ENCODE peak calls at places on chromosomes 13 and 19, in five cellular contexts. E is SK-N-SH, C is left lung, H is uterus, O is upper lobe of right lung. Y is an unnamed sample. For H3K4me1, the result is how much of the 10 kb centered on the place peaks cover.

GRCh38 chr19:11378319-11379189 is 4.1 kb downstream of the SWSAP1 start:
- DNase-seq in E (peak), C (peak), H (no peak), O (no peak), Y (peak)

GRCh38 chr13:105070452-105070851 is 1465.0 kb downstream of the EFNB2 start:
- DNase-seq in E (no peak), C (no peak), H (no peak), O (no peak), Y (no peak)

GRCh38 chr13:112733112-112733511 is 43.3 kb downstream of the ATP11A start:
- DNase-seq in E (peak), C (no peak), H (no peak), O (no peak), Y (no peak)

GRCh38 chr13:99323488-99323887 is 16.3 kb upstream of the GPR183 start:
- DNase-seq in E (no peak), C (no peak), H (no peak), O (no peak), Y (no peak)

GRCh38 chr19:42191855-42192254 is 25.6 kb downstream of the DEDD2 start:
- DNase-seq in E (no peak), C (no peak), H (no peak), O (no peak), Y (no peak)

GRCh38 chr13:27339299-27339698 is 68.7 kb downstream of the RASL11A start:
- DNase-seq in E (peak), C (no peak), H (no peak), O (no peak), Y (peak)

GRCh38 chr13:55359067-55359466 is 1781.7 kb upstream of the PRR20A start:
- DNase-seq in E (no peak), C (no peak), H (no peak), O (no peak), Y (no peak)

GRCh38 chr19:16801599-16801998 is 27.6 kb upstream of the SIN3B start:
- DNase-seq in E (no peak), C (no peak), H (peak), O (no peak), Y (no peak)

GRCh38 chr13:85828094-85828684 is 29.0 kb upstream of the SLITRK6 start:
- DNase-seq in E (peak), C (no peak), H (no peak), O (no peak), Y (no peak)

GRCh38 chr19:2827840-2828489 is 8.3 kb downstream of the ZNF554 start:
- DNase-seq in E (no peak), C (no peak), H (no peak), O (no peak), Y (no peak)

DNA sequence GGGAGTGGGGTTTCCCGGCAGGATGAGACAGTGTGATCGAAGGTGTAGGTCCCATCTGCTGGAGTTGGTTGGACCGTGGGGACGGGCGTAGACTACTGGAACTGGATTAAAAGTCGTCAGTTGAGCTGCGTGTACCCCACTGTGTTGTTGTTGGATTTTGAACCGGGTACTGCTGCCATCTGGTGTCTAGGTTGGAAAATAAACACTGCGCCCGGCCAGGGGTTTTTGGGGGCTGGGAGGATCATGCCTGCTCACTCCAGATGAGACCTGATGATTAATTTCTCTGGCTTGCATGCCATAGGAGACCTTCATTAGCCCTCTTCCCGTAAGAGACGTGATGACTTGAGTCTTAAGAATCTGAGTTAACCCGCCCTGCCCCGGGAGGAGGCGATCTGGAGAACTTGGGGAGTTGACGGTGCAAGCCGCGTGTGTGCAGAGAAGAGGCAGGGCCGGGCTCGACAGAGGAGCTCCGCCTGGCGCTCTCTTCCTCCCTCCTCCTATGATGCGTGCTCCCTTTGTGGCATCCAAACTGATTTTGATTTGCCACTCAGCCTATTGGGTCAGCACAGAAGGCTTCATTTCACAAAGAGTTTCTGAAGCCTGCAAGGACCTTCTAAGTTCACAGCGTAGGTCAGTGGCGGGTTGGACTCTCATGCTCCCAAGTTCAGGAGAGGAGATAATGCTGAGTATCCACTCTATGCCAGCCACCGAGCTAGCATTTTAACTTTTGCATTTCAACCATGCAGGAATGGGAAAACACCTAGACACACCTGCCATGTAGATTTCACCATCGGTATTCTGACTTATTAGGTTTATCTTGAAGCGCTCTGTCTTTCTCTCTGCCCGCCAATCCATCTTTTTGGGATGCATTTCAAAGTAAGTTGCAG is 2.7 kb downstream of the UHRF1 start:
- DNase-seq in E (peak), C (peak), H (peak), O (no peak), Y (peak)
- H3K4me3 ChIP-seq in E (peak), C (no peak), H (no peak), O (peak), Y (peak)

GRCh38 chr19:49639401-49640112 is 386 bp downstream of the RRAS start:
- DNase-seq in E (no peak), C (no peak), H (peak), O (no peak), Y (no peak)

GRCh38 chr19:49640113-49640898 is at the start of gene RRAS:
- DNase-seq in E (peak), C (peak), H (peak), O (peak), Y (peak)

GRCh38 chr19:49643466-49643865 is 1.5 kb downstream of the SCAF1 start:
- DNase-seq in E (no peak), C (no peak), H (no peak), O (no peak), Y (no peak)

GRCh38 chr19:49641688-49642487 is at the start of gene SCAF1:
- DNase-seq in E (peak), C (peak), H (peak), O (peak), Y (peak)

DNA sequence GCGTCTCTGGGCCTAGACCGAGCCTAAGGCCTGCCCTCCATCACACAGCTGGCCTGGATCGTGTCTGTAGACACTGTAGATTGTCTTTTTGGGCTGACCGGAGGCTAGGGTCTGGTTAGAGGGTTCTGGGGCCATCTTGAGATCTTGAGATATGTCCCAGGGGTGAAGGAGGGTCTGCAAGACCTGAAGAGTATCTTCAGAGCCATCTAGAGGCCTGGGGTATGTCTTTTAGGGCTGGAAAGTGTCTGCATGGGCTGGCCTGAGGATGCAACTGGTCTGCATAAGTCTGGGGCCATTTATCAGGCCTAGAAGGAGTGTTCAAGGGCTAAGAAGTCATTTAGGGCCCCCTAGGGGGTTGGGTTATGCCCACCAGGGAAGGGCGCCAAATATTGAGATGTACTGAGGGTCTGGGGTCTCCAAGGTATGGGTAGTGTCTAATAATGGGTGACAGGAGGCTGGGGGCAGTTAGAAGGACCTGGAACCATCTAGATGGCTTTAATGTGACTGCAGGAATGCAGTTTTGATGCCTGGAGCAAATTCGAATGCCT is 553 bp downstream of the SCAF1 start:
- DNase-seq in E (peak), C (no peak), H (no peak), O (no peak), Y (no peak)
- H3K4me1 ChIP-seq in E (under half), C (under half), H (under half), O (under half), Y (under half)

DNA sequence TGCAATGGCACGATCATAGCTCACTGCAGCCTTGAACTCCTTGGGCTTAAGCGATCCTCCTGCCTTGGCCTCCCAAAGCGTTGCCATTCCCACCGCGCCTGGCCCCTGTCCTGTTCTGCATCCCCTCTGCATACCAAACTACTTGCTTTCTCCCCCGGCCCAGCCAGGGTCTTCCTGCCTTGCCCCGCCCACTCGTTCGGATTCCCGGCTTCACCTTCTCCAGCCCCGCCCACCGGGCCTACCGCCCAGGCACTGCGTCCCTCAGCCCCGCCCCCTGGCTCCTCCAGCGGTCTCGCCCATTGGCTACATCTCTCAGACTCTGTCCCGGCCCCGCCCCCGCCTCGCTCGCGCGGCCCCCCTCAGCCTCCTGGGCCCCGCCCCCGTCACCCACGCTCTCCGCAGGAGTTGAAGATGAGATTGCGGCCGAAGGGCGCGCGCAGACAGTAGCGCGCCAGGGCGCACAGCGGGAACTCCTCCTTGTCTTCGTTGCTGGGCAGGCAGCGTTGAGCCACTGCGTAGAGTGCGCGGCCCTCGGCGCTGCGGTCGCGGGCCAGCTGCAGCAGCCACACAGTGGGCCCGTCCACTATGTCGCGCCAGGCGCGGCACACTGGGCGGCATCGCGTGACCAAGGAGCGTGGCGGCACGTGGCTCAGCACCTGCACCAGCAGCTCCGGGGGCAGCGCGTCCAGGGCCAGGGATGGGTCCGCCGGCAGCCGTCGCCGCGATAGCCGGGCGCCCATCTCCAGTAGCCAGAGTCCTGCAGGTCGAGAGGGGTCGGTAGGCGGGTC is 19.0 kb downstream of the MRPS12 start:
- DNase-seq in E (peak), C (peak), H (peak), O (peak), Y (peak)
- H3K4me3 ChIP-seq in E (peak), C (peak), H (peak), O (peak), Y (peak)

DNA sequence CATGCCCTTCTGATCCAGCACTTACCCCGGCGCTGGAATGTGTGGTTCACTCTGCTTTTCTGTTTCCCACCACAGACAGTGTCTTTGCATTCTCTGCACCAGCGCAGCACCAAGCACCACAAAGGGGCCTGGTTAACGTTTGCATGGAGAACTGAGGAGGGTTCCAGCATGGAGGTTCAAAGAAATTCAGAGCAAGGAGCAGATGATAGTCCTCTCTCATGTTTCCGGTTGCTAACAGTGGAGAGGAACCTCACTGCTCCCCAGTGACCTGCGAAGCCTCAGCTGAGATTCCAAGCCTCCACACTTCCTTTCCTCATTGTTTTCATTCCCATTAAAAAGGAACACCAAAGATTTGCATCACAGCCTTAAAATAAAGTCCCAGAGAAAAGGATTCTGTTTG is 99.7 kb downstream of the STARD13 start:
- DNase-seq in E (no peak), C (no peak), H (no peak), O (no peak), Y (no peak)
- H3K4me1 ChIP-seq in E (under half), C (under half), H (under half), O (under half), Y (under half)

GRCh38 chr19:17949956-17950309 is 17.0 kb upstream of the KCNN1 start:
- DNase-seq in E (no peak), C (no peak), H (no peak), O (no peak), Y (no peak)

GRCh38 chr19:17953316-17953801 is 13.5 kb upstream of the KCNN1 start:
- DNase-seq in E (no peak), C (no peak), H (no peak), O (no peak), Y (no peak)

GRCh38 chr19:17952041-17952976 is 14.6 kb upstream of the KCNN1 start:
- DNase-seq in E (peak), C (no peak), H (no peak), O (no peak), Y (no peak)

GRCh38 chr19:17950310-17951150 is 16.4 kb upstream of the KCNN1 start:
- DNase-seq in E (no peak), C (no peak), H (no peak), O (no peak), Y (peak)

GRCh38 chr19:17951151-17952040 is 15.5 kb upstream of the KCNN1 start:
- DNase-seq in E (no peak), C (no peak), H (no peak), O (no peak), Y (no peak)
- H3K4me3 ChIP-seq in E (peak), C (no peak), H (no peak), O (no peak), Y (no peak)

Y was measured in Peyer's patch.